ENCODE peak calls at places on chromosomes 1 and 21, in six cellular contexts. W is RWPE2; Z is CD8-positive, alpha-beta memory T cell; D is adipocyte; U is effector memory CD4-positive, alpha-beta T cell; T is lower lobe of right lung. S is an unnamed sample.

GRCh38 chr1:192579319-192579738 is 3.8 kb downstream of the RGS1 start:
- DNase-seq in W (no peak), Z (no peak), D (peak), U (no peak), T (no peak), S (no peak)

GRCh38 chr1:225447649-225448048 is 19.8 kb upstream of the LBR start:
- DNase-seq in W (no peak), Z (no peak), D (no peak), U (no peak), T (no peak), S (no peak)

GRCh38 chr1:145716641-145717061 is 2.6 kb upstream of the CD160 start:
- DNase-seq in W (no peak), Z (no peak), D (no peak), U (no peak), T (no peak), S (no peak)

GRCh38 chr1:202210370-202210769 is 16.8 kb downstream of the LGR6 start:
- DNase-seq in W (no peak), Z (no peak), D (peak), U (no peak), T (no peak), S (no peak)

GRCh38 chr1:59691261-59691660 is 123.5 kb upstream of the HOOK1 start:
- DNase-seq in W (no peak), Z (no peak), D (peak), U (no peak), T (no peak), S (peak)

GRCh38 chr1:87284456-87285240 is 44.0 kb upstream of the LMO4 start:
- DNase-seq in W (no peak), Z (no peak), D (no peak), U (no peak), T (no peak), S (no peak)

GRCh38 chr1:180309338-180309737 is 79.3 kb downstream of the LHX4 start:
- DNase-seq in W (no peak), Z (no peak), D (peak), U (no peak), T (no peak), S (no peak)

GRCh38 chr1:82225407-82226197 is 424.9 kb downstream of the ADGRL2 start:
- DNase-seq in W (no peak), Z (no peak), D (peak), U (no peak), T (no peak), S (no peak)

GRCh38 chr1:166354411-166354810 is 187.6 kb upstream of the FAM78B start:
- DNase-seq in W (no peak), Z (no peak), D (no peak), U (no peak), T (no peak), S (no peak)

GRCh38 chr1:16055613-16056520 is 12.3 kb downstream of the CLCNKB start:
- DNase-seq in W (peak), Z (peak), D (peak), U (peak), T (peak), S (peak)

GRCh38 chr21:42668193-42668592 is 14.8 kb downstream of the PDE9A start:
- DNase-seq in W (no peak), Z (no peak), D (no peak), U (no peak), T (no peak), S (no peak)

GRCh38 chr1:43036457-43036827 is 77.8 kb upstream of the SLC2A1 start:
- DNase-seq in W (no peak), Z (no peak), D (peak), U (no peak), T (no peak), S (no peak)

GRCh38 chr21:44370027-44370735 is 16.8 kb downstream of the TRPM2 start:
- DNase-seq in W (peak), Z (no peak), D (peak), U (no peak), T (no peak), S (peak)
- H3K4me3 ChIP-seq in W (no peak), Z (no peak), D (no peak), U (no peak), T (no peak), S (no peak)

GRCh38 chr1:3195966-3196515 is 127.0 kb downstream of the PRDM16 start:
- DNase-seq in W (no peak), Z (no peak), D (no peak), U (no peak), T (no peak), S (no peak)
- H3K4me3 ChIP-seq in W (no peak), Z (no peak), D (no peak), U (no peak), T (no peak), S (no peak)

GRCh38 chr1:18954270-18955071 is 2.0 kb downstream of the IFFO2 start:
- DNase-seq in W (no peak), Z (no peak), D (peak), U (no peak), T (no peak), S (no peak)

GRCh38 chr1:18955116-18955441 is 1.4 kb downstream of the IFFO2 start:
- DNase-seq in W (no peak), Z (no peak), D (no peak), U (no peak), T (no peak), S (no peak)

GRCh38 chr1:18955442-18956188 is 861 bp downstream of the IFFO2 start:
- DNase-seq in W (peak), Z (peak), D (peak), U (peak), T (peak), S (peak)

GRCh38 chr1:18951818-18952391 is 4.6 kb downstream of the IFFO2 start:
- DNase-seq in W (no peak), Z (peak), D (no peak), U (peak), T (no peak), S (peak)

GRCh38 chr1:18953656-18954259 is 2.7 kb downstream of the IFFO2 start:
- DNase-seq in W (no peak), Z (no peak), D (no peak), U (no peak), T (no peak), S (no peak)
- H3K4me3 ChIP-seq in W (peak), Z (peak), D (peak), U (peak), T (peak), S (no peak)

DNA sequence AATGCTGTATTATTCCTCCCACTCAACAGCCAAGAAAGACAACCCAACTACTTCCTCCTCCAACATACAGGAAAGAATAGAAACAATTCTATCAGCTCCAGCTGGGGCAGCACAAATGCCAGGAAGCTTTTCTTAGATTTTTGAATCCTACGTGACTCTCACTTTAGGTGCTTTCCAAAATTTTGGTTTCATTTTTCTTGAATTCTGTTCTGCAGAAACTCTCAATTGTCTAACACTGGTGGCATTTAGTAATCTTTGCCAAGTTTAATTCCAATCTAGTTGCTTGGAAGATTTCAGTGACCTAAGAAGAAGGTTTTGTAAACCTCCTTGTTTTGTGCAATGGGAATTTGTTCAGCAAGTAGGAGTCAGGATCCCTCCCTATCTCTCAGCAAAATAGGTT is 37.1 kb upstream of the DOCK7 start:
- DNase-seq in W (no peak), Z (no peak), D (peak), U (no peak), T (no peak), S (no peak)
- H3K4me3 ChIP-seq in W (no peak), Z (no peak), D (peak), U (no peak), T (peak), S (peak)

GRCh38 chr1:61117283-61117682 is 34.9 kb downstream of the NFIA start:
- DNase-seq in W (no peak), Z (no peak), D (no peak), U (no peak), T (no peak), S (no peak)

GRCh38 chr1:61116421-61116820 is 34.1 kb downstream of the NFIA start:
- DNase-seq in W (no peak), Z (no peak), D (no peak), U (no peak), T (no peak), S (no peak)

GRCh38 chr1:61114178-61114870 is 32.0 kb downstream of the NFIA start:
- DNase-seq in W (no peak), Z (no peak), D (no peak), U (no peak), T (no peak), S (no peak)

GRCh38 chr1:61119085-61119484 is 36.7 kb downstream of the NFIA start:
- DNase-seq in W (no peak), Z (no peak), D (no peak), U (no peak), T (no peak), S (no peak)

DNA sequence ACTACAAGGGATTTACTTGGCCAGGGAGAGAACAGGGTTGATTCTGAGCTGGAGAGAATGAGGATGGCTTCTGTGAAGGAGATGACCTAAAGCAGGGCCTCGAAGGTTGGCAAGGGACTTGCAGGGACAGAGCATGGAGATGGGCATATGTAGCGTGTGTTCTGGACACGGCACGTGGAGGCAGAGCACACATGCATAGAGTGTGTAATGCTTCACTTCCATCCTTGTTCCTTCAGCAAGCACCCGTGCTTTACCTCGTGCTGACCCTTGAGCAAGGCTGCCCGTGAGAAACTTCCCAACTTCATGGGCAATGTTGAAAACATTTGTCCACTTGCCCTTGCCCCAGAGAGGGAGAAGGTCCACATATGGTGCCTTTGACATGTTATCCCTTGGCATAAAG is 33.1 kb downstream of the NFIA start:
- DNase-seq in W (no peak), Z (no peak), D (no peak), U (no peak), T (no peak), S (no peak)
- H3K4me3 ChIP-seq in W (no peak), Z (no peak), D (no peak), U (no peak), T (no peak), S (no peak)

GRCh38 chr1:967466-968343 is 1.4 kb downstream of the PLEKHN1 start:
- DNase-seq in W (no peak), Z (no peak), D (no peak), U (no peak), T (no peak), S (peak)

GRCh38 chr1:965526-966134 is 652 bp upstream of the PLEKHN1 start:
- DNase-seq in W (no peak), Z (no peak), D (no peak), U (no peak), T (no peak), S (peak)

GRCh38 chr1:964691-965525 is 1.4 kb upstream of the PLEKHN1 start:
- DNase-seq in W (no peak), Z (no peak), D (no peak), U (no peak), T (no peak), S (peak)

GRCh38 chr1:966135-966602 is at the start of gene PLEKHN1:
- DNase-seq in W (no peak), Z (no peak), D (no peak), U (no peak), T (no peak), S (peak)

DNA sequence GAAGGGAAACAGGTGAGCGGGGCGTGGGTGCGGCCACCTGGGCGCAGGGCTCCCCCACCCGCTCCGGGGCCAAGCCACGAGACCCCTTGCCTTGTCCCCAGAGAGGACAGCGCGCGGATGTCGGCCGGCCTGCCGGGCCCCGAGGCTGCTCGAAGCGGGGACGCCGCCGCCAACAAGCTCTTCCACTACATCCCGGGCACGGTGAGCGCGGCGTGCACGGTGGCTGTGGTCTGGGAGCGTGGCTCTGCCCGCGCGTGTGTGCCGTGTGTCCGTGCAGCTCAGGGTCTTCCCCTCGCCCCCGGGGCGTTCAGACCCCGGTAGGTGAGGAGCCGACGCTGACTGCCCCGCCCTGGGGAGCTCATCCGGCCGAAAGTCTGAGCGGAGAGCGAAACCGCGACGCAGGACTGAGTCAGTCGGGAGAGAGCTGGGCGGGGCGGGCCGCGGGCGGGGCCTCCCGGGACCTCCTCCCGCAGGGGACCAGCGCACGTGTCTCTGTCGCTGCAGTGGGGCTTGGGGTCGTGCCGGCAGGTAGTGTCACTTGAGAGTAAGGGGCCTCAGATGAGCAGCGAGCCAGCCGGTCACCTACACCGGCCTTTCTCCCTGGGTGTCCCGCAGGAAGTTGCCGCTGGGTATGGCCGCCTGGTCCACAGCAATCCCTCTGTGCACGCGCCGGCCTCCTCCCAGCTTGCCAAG is 467 bp downstream of the PLEKHN1 start:
- DNase-seq in W (no peak), Z (peak), D (peak), U (peak), T (peak), S (peak)
- H3K4me3 ChIP-seq in W (peak), Z (peak), D (peak), U (peak), T (peak), S (peak)